ENCODE peak calls at places on chromosome 9, in seven cellular contexts. K, T, W, X, D, R and Q are unnamed samples. For H3K9me3, the result is how much of the 10 kb centered on the place peaks cover.

GRCh38 chr9:78676623-78677022 is 379.7 kb downstream of the PSAT1 start:
- DNase-seq in K (peak), T (no peak), W (no peak), X (no peak), D (no peak), R (no peak), Q (no peak)

GRCh38 chr9:34185778-34186551 is 7.1 kb downstream of the UBAP1 start:
- DNase-seq in K (peak), T (no peak), W (no peak), X (no peak), D (peak), R (peak), Q (no peak)

GRCh38 chr9:20558609-20559016 is 63.7 kb downstream of the MLLT3 start:
- DNase-seq in K (peak), T (no peak), W (no peak), X (no peak), D (no peak), R (no peak), Q (no peak)

GRCh38 chr9:104860280-104860679 is 67.7 kb downstream of the ABCA1 start:
- DNase-seq in K (peak), T (no peak), W (no peak), X (no peak), D (no peak), R (no peak), Q (no peak)

GRCh38 chr9:89160797-89161196 is 17.8 kb downstream of the SHC3 start:
- DNase-seq in K (no peak), T (no peak), W (no peak), X (no peak), D (no peak), R (no peak), Q (no peak)

GRCh38 chr9:69719368-69719767 is 40.4 kb downstream of the PTAR1 start:
- DNase-seq in K (no peak), T (no peak), W (no peak), X (no peak), D (no peak), R (no peak), Q (no peak)

GRCh38 chr9:114446036-114446435 is 58.3 kb upstream of the AKNA start:
- DNase-seq in K (peak), T (no peak), W (no peak), X (no peak), D (no peak), R (no peak), Q (no peak)

GRCh38 chr9:99579964-99580363 is 241.7 kb upstream of the NR4A3 start:
- DNase-seq in K (no peak), T (no peak), W (no peak), X (no peak), D (no peak), R (no peak), Q (no peak)

GRCh38 chr9:127634021-127634420 is 21.9 kb downstream of the STXBP1 start:
- DNase-seq in K (no peak), T (peak), W (no peak), X (no peak), D (peak), R (no peak), Q (no peak)

DNA sequence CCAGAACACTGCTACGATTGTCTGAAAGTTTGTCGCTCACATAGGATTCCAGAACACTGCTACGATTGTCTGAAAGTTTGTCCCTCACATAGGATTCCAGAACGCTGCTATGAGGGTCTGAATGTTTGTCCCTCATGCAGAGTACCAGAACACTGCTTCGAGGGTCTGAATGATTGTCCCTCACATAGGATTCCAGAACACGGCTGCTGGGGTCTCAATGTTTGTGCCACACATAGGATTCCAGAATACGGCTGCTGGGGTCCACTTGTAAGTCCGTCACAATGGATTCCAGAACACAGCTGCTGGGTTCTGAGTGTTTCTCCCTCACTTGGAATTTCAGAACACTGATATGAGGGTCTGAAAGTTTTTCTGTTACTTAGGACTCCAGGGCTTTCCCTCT is 203.3 kb downstream of the FOXD4L6 start:
- DNase-seq in K (no peak), T (no peak), W (no peak), X (no peak), D (no peak), R (no peak), Q (no peak)
- H3K9me3 ChIP-seq in K (under half), T (under half), W (under half), X (half or more), D (half or more), R (half or more), Q (under half)

GRCh38 chr9:35180801-35181200 is 19.0 kb downstream of the UNC13B start:
- DNase-seq in K (no peak), T (no peak), W (no peak), X (no peak), D (no peak), R (no peak), Q (no peak)

GRCh38 chr9:35191105-35191504 is 29.3 kb downstream of the UNC13B start:
- DNase-seq in K (no peak), T (no peak), W (no peak), X (no peak), D (no peak), R (no peak), Q (no peak)

GRCh38 chr9:35186524-35186923 is 24.7 kb downstream of the UNC13B start:
- DNase-seq in K (no peak), T (peak), W (peak), X (no peak), D (no peak), R (no peak), Q (no peak)
- H3K9me3 ChIP-seq in K (under half), T (under half), W (under half), X (under half), D (under half), R (under half), Q (under half)

DNA sequence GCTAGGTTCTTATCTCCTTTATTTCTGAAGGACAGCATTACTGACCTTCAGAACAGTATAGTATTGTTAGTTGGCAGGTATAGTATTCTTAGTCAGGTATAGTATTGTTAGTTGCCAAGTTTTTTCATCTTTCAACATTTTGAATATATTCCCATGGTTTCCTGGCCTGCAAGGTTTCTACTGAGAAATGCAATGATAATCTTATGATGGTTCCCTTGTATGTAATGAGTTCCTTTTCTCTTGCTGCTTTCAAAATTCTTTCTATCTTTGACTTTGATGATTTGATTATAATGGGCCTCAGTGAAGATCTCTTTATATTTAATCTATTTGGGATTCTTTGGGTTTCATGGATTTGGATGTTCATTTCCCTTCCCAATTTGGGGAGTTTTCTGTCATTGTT is 12.4 kb upstream of the HSDL2 start:
- DNase-seq in K (no peak), T (no peak), W (no peak), X (no peak), D (no peak), R (no peak), Q (no peak)
- H3K9me3 ChIP-seq in K (under half), T (under half), W (under half), X (under half), D (under half), R (under half), Q (under half)

GRCh38 chr9:125810161-125810560 is 63.0 kb downstream of the PBX3 start:
- DNase-seq in K (no peak), T (no peak), W (no peak), X (no peak), D (no peak), R (no peak), Q (no peak)

GRCh38 chr9:125816321-125816720 is 69.1 kb downstream of the PBX3 start:
- DNase-seq in K (no peak), T (no peak), W (no peak), X (no peak), D (no peak), R (no peak), Q (no peak)

GRCh38 chr9:125807065-125807464 is 59.9 kb downstream of the PBX3 start:
- DNase-seq in K (peak), T (no peak), W (no peak), X (no peak), D (no peak), R (no peak), Q (no peak)

GRCh38 chr9:125815568-125815967 is 68.4 kb downstream of the PBX3 start:
- DNase-seq in K (peak), T (no peak), W (no peak), X (no peak), D (no peak), R (no peak), Q (no peak)

DNA sequence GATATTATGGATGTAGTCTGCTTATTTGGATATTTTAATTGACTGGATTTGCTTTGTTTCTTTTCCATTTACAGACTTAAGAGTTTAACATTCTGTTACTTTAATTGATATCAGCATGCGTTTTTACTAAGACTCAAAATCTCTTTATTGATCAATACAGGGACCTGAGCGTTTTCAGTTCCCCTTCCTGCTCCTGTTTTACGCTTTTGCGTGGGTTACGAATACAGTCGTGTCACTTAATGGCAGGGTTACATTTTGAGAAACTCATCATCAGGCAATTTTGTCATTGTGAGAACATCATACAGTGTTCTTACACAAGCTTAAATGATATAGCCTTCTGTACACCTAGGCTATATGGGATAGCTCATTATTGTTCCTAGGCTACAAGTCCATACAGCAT is 65.2 kb downstream of the PBX3 start:
- DNase-seq in K (no peak), T (no peak), W (no peak), X (no peak), D (no peak), R (no peak), Q (no peak)
- H3K9me3 ChIP-seq in K (under half), T (under half), W (under half), X (under half), D (under half), R (under half), Q (under half)

GRCh38 chr9:111548623-111549022 is 23.6 kb downstream of the ZNF483 start:
- DNase-seq in K (no peak), T (no peak), W (no peak), X (no peak), D (no peak), R (no peak), Q (no peak)
- H3K9me3 ChIP-seq in K (under half), T (under half), W (under half), X (half or more), D (half or more), R (half or more), Q (under half)

GRCh38 chr9:970310-971002 is 6.0 kb upstream of the DMRT3 start:
- DNase-seq in K (no peak), T (no peak), W (no peak), X (no peak), D (no peak), R (no peak), Q (no peak)
- H3K9me3 ChIP-seq in K (under half), T (under half), W (under half), X (under half), D (under half), R (under half), Q (under half)

GRCh38 chr9:137757139-137757538 is 120.4 kb upstream of the CACNA1B start:
- DNase-seq in K (no peak), T (no peak), W (no peak), X (peak), D (no peak), R (no peak), Q (no peak)

GRCh38 chr9:137759117-137759516 is 118.5 kb upstream of the CACNA1B start:
- DNase-seq in K (no peak), T (no peak), W (no peak), X (peak), D (no peak), R (no peak), Q (no peak)

GRCh38 chr9:137756045-137756744 is 121.4 kb upstream of the CACNA1B start:
- DNase-seq in K (no peak), T (no peak), W (no peak), X (no peak), D (no peak), R (no peak), Q (no peak)

GRCh38 chr9:137758067-137758466 is 119.5 kb upstream of the CACNA1B start:
- DNase-seq in K (no peak), T (no peak), W (no peak), X (peak), D (no peak), R (no peak), Q (no peak)

GRCh38 chr9:137757613-137758029 is 120.0 kb upstream of the CACNA1B start:
- DNase-seq in K (peak), T (no peak), W (no peak), X (peak), D (no peak), R (no peak), Q (no peak)
- H3K9me3 ChIP-seq in K (under half), T (under half), W (under half), X (under half), D (under half), R (under half), Q (under half)

DNA sequence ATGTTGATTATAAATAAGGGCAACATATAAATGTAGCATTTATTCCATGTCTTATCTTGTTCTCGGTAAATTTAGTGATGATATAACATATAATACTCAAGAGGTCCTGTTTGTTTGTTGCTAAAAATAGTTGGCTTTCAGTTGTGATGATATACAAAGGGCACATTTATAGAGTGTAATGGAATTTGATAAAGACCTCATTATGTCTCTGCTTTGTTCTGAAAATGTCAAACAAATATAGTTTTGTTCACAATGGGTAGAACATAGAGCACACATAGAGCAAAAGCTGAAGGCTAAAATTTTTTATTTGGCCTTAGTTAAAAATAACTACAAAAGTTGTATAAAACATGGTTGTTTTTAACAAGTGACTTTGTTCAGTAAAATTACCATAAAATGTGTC is 477.1 kb upstream of the SMC2 start:
- DNase-seq in K (no peak), T (no peak), W (no peak), X (no peak), D (no peak), R (no peak), Q (no peak)
- H3K9me3 ChIP-seq in K (under half), T (under half), W (under half), X (under half), D (under half), R (under half), Q (under half)

GRCh38 chr9:115883467-115884329 is 269.9 kb upstream of the PAPPA start:
- DNase-seq in K (peak), T (peak), W (peak), X (no peak), D (peak), R (no peak), Q (no peak)
- H3K9me3 ChIP-seq in K (under half), T (under half), W (under half), X (under half), D (under half), R (under half), Q (under half)